ENCODE peak calls at places on chromosome 14, in four cellular contexts. W, X, K and J are unnamed samples.
A peak's percentile ranks its signal among the peaks of the same experiment; 100 is the strongest.

GRCh38 chr14:44316647-44317432 is 190.2 kb downstream of the FSCB start:
- DNase-seq in X (no peak), W (peak; percentile 58), K (peak; percentile 36), J (no peak)

GRCh38 chr14:26394114-26394855 is 203.5 kb downstream of the NOVA1 start:
- DNase-seq in X (no peak), W (no peak), K (no peak), J (peak; percentile 23)

GRCh38 chr14:50479041-50479440 is 53.3 kb downstream of the MAP4K5 start:
- DNase-seq in X (no peak), K (no peak), W (no peak), J (no peak)

GRCh38 chr14:92690171-92691011 is 58.0 kb downstream of the LGMN start:
- DNase-seq in X (no peak), K (peak; percentile 15), W (peak; percentile 45), J (peak; percentile 74)

GRCh38 chr14:44966601-44967336 is 4.8 kb downstream of the TOGARAM1 start:
- DNase-seq in K (no peak), X (no peak), W (no peak), J (no peak)

GRCh38 chr14:58960945-58961731 is 227.3 kb upstream of the DAAM1 start:
- DNase-seq in K (no peak), X (no peak), W (no peak), J (no peak)

GRCh38 chr14:76591270-76591669 is 170.0 kb upstream of the VASH1 start:
- DNase-seq in K (no peak), X (no peak), W (no peak), J (no peak)

GRCh38 chr14:99380991-99381687 is 99.5 kb downstream of the SETD3 start:
- DNase-seq in K (no peak), X (no peak), W (no peak), J (no peak)

GRCh38 chr14:66575014-66575413 is 67.1 kb downstream of the GPHN start:
- DNase-seq in X (no peak), W (no peak), K (no peak), J (no peak)

GRCh38 chr14:73786632-73786941 is 65.0 kb upstream of the PTGR2 start:
- DNase-seq in K (no peak), W (no peak), X (no peak), J (peak; percentile 83)

GRCh38 chr14:104551851-104552737 is 27.5 kb upstream of the C14orf180 start:
- DNase-seq in K (no peak), X (no peak), W (no peak), J (peak; percentile 91)

GRCh38 chr14:20415723-20416622 is 2.7 kb upstream of the TEP1 start:
- DNase-seq in W (peak; percentile 69), X (peak; percentile 49), K (peak; percentile 35), J (peak; percentile 50)

GRCh38 chr14:98984719-98985041 is 287.3 kb downstream of the BCL11B start:
- DNase-seq in X (no peak), K (peak; percentile 35), W (no peak), J (no peak)

GRCh38 chr14:98634043-98634820 is 637.8 kb downstream of the BCL11B start:
- DNase-seq in K (no peak), W (no peak), X (no peak), J (no peak)

GRCh38 chr14:70708717-70709570 is 67.2 kb downstream of the TTC9 start:
- DNase-seq in X (no peak), K (no peak), W (no peak), J (no peak)

GRCh38 chr14:92753250-92753649 is 4.8 kb upstream of the LGMN start:
- DNase-seq in K (no peak), W (no peak), X (no peak), J (no peak)

GRCh38 chr14:67409461-67409860 is 2.5 kb downstream of the PLEK2 start:
- DNase-seq in K (no peak), W (no peak), X (no peak), J (no peak)

GRCh38 chr14:99511421-99512109 is 30.4 kb downstream of the CCNK start:
- DNase-seq in K (no peak), X (no peak), W (no peak), J (peak; percentile 21)

GRCh38 chr14:50060871-50061663 is 55.3 kb downstream of the VCPKMT start:
- DNase-seq in K (peak; percentile 60), W (peak; percentile 89), X (no peak), J (peak; percentile 66)

GRCh38 chr14:68139466-68140110 is 320.0 kb downstream of the RAD51B start:
- DNase-seq in X (no peak), W (no peak), K (no peak), J (no peak)

GRCh38 chr14:23071244-23071974 is 14.1 kb upstream of the CDH24 start:
- DNase-seq in X (peak; percentile 45), W (peak; percentile 94), K (peak; percentile 80), J (peak; percentile 88)
- TF ChIP-seq POLR2AphosphoS5 in X (peak; percentile 92), W (peak; percentile 98), K (peak; percentile 95), J (peak; percentile 94)

DNA sequence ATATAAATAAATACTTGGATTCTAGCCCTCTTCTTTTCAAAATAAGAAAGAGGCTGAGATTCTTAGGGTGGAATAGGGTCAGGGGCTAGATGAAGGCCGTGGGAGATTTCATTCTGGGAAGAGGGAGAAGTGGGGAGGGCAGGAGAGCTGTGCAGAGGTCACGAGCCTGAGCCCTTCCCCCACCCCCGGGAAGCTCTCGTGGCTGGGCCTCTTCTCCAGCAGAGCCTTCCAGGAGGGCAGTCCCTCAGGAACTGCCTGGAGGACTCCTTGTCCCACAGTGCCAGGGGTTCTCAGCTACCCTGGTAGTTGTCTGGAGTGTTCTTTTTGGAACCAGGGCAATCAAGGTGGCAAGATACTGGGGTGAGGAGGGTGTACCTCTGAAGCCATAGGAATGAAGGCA is 94.0 kb downstream of the ESR2 start:
- DNase-seq in W (no peak), K (no peak), X (no peak), J (no peak)
- TF ChIP-seq MXI1 in W (no peak), K (no peak), X (no peak), J (no peak)

GRCh38 chr14:32473476-32473875 is 144.4 kb downstream of the AKAP6 start:
- DNase-seq in X (no peak), K (no peak), W (peak; percentile 69), J (no peak)

GRCh38 chr14:32471183-32471582 is 142.1 kb downstream of the AKAP6 start:
- DNase-seq in W (no peak), X (no peak), K (no peak), J (no peak)

GRCh38 chr14:32470161-32470705 is 141.1 kb downstream of the AKAP6 start:
- DNase-seq in K (no peak), X (no peak), W (no peak), J (no peak)

GRCh38 chr14:32472081-32472480 is 143.0 kb downstream of the AKAP6 start:
- DNase-seq in K (no peak), X (no peak), W (no peak), J (no peak)

DNA sequence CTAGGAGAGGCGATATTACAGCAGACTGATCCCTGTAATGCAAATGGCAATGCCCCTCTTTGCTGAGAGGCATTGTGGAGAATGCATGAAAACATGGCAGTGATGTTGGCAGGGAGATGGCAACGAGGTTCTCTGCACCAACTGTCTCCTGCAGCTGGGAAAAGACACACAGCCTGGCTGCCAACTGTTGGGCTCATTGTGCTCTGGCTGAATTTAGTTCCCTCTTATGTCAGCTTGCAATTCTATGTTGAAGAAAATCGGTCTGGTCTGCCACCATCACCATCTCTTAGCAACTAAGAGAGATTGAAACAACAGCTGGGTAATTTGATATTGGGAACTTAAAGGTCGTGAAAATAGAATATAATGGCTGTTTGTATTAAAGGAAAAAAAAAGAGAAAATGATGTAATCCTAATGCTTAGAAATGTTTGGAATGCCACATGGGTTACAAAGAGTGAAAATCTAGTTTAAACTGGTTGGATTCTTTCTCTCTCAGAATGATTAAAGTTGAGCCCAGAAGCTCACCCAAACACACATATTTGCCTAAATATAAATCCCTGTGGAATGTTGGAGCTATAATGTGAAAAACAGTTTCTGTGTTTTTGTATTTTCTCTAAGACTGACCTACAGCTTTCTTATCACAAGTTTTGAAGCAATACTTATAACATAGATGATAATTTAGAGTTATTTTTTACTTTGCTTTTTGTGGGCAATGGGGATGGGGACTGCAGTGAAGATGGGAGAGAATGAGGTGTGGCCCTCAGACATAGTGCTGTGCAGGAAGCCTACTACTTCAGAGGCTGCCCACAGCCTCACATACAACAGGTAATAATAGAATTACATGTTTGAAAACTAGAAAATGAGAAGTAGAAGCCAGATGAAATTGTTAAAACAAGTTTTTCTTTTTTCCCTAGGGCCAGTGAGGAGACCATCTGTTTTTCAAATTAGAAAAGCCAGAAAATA is 143.7 kb downstream of the AKAP6 start:
- DNase-seq in X (no peak), K (no peak), W (peak; percentile 38), J (no peak)
- TF ChIP-seq POLR2AphosphoS5 in X (no peak), K (no peak), W (no peak), J (peak; percentile 59)

GRCh38 chr14:96077983-96078686 is 39.0 kb downstream of the C14orf132 start:
- DNase-seq in K (no peak), X (peak; percentile 31), W (no peak), J (peak; percentile 22)
- TF ChIP-seq MXI1 in K (no peak), X (no peak), W (no peak), J (no peak)

DNA sequence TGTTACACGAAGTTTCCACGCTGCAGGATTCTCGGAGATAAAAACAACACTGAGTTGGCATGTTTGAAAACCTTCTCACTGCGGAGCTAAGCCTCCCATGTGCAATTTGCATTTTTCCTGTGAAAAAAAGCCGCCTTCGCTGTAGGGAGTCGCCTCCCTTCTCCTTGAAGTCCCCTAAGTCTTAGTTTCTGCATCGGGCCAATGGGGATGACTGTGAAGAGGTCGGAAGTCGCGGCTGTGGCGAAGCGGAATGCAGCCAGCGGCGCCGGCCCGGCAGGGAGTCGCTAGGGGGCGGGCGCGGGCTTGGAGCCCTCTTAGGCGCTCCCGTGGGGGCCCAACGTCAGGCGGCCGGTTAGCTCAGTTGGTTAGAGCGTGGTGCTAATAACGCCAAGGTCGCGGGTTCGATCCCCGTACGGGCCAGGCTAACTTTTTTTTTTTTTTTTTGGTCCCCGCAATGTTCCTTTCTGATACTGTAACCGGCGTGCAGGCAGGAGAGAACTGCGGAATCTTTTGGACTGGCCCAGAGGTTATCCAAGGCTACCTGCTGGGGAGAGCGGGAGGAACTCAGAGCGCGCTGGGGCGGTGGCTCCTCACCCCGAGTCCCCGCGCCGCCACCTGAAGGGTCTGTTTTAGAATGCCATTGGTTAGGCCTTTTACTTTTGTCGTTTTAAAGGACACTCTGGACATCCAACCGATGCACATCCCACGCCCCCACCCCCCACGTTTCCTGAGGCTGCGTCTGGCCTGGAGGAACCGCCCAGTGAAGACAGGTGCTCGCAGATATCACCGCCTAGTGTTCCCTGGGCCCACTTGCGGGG is 2.6 kb upstream of the ZNF839 start:
- DNase-seq in W (peak; percentile 83), X (peak; percentile 61), K (peak; percentile 83), J (peak; percentile 93)
- TF ChIP-seq POLR2AphosphoS5 in W (peak; percentile 37), X (no peak), K (no peak), J (no peak)

GRCh38 chr14:55426881-55427280 is 13.5 kb downstream of the TBPL2 start:
- DNase-seq in W (no peak), K (no peak), X (no peak), J (no peak)

GRCh38 chr14:55427439-55427838 is 13.0 kb downstream of the TBPL2 start:
- DNase-seq in X (no peak), K (peak; percentile 37), W (no peak), J (no peak)

GRCh38 chr14:55432628-55433027 is 7.8 kb downstream of the TBPL2 start:
- DNase-seq in X (no peak), K (no peak), W (no peak), J (no peak)

GRCh38 chr14:55433880-55434804 is 6.3 kb downstream of the TBPL2 start:
- DNase-seq in X (no peak), K (no peak), W (no peak), J (no peak)

GRCh38 chr14:55430024-55430690 is 10.3 kb downstream of the TBPL2 start:
- DNase-seq in X (no peak), K (peak; percentile 29), W (peak; percentile 64), J (peak; percentile 59)
- TF ChIP-seq MXI1 in X (no peak), K (no peak), W (no peak), J (no peak)

GRCh38 chr14:65035049-65035448 is 48.4 kb downstream of the FNTB start:
- DNase-seq in W (no peak), X (no peak), K (no peak), J (peak; percentile 22)
- TF ChIP-seq POLR2AphosphoS5 in W (no peak), X (no peak), K (no peak), J (no peak)